ENCODE peak calls at places on chromosomes 5 and 9, in nine cellular contexts. E is H1, N is Peyer's patch, X is lower lobe of right lung, H is left lung, J is A549, Q is transverse colon, T is GM23338, M is endothelial cell of umbilical vein. S is an unnamed sample.

GRCh38 chr9:75907329-75907728 is 16.9 kb downstream of the PCSK5 start:
- DNase-seq in E (no peak), N (no peak), X (no peak), H (no peak), J (no peak), Q (no peak), T (no peak), M (peak), S (no peak)

GRCh38 chr5:77900691-77901090 is 124.6 kb upstream of the TBCA start:
- DNase-seq in E (no peak), N (no peak), X (no peak), H (no peak), J (no peak), Q (no peak), T (no peak), M (no peak), S (no peak)

GRCh38 chr9:117464941-117465616 is 50.2 kb upstream of the ASTN2 start:
- DNase-seq in E (no peak), N (no peak), X (no peak), H (no peak), J (no peak), Q (no peak), T (no peak), M (no peak), S (no peak)

GRCh38 chr9:72315089-72315509 is 49.9 kb downstream of the ZFAND5 start:
- DNase-seq in E (no peak), N (no peak), X (peak), H (peak), J (peak), Q (peak), T (no peak), M (peak), S (peak)

GRCh38 chr5:138538943-138539627 is 4.0 kb downstream of the ETF1 start:
- DNase-seq in E (no peak), N (no peak), X (no peak), H (no peak), J (no peak), Q (no peak), T (no peak), M (no peak), S (no peak)

GRCh38 chr5:141914154-141914743 is 9.4 kb upstream of the DELE1 start:
- DNase-seq in E (peak), N (peak), X (peak), H (peak), J (no peak), Q (peak), T (peak), M (peak), S (no peak)

GRCh38 chr5:80959768-80960442 is at the start of gene RASGRF2:
- DNase-seq in E (peak), N (peak), X (no peak), H (no peak), J (no peak), Q (peak), T (peak), M (peak), S (no peak)

GRCh38 chr9:104586496-104587180 is 12.6 kb downstream of the OR13C5 start:
- DNase-seq in E (no peak), N (no peak), X (no peak), H (no peak), J (no peak), Q (no peak), T (no peak), M (no peak), S (no peak)

GRCh38 chr9:33233659-33234335 is 6.2 kb upstream of the SPINK4 start:
- DNase-seq in E (no peak), N (no peak), X (peak), H (peak), J (peak), Q (peak), T (no peak), M (peak), S (no peak)

GRCh38 chr9:89422151-89422918 is 75.6 kb downstream of the SEMA4D start:
- DNase-seq in E (no peak), N (no peak), X (peak), H (no peak), J (no peak), Q (no peak), T (no peak), M (no peak), S (no peak)

GRCh38 chr9:121305269-121305994 is 37.5 kb downstream of the GSN start:
- DNase-seq in E (no peak), N (no peak), X (no peak), H (peak), J (no peak), Q (peak), T (no peak), M (no peak), S (no peak)

GRCh38 chr9:114289106-114289505 is 33.8 kb upstream of the ORM1 start:
- DNase-seq in E (peak), N (no peak), X (peak), H (peak), J (no peak), Q (peak), T (no peak), M (no peak), S (peak)

GRCh38 chr9:120974921-120975320 is 48.3 kb upstream of the TRAF1 start:
- DNase-seq in E (no peak), N (no peak), X (no peak), H (no peak), J (no peak), Q (no peak), T (no peak), M (no peak), S (no peak)

GRCh38 chr5:176881021-176881749 is 18.0 kb downstream of the HK3 start:
- DNase-seq in E (no peak), N (no peak), X (peak), H (no peak), J (no peak), Q (no peak), T (no peak), M (no peak), S (no peak)

GRCh38 chr9:1709347-1709746 is 305.8 kb upstream of the SMARCA2 start:
- DNase-seq in E (no peak), N (no peak), X (no peak), H (no peak), J (no peak), Q (no peak), T (peak), M (no peak), S (no peak)

GRCh38 chr5:98774192-98775046 is 956 bp downstream of the RGMB start:
- DNase-seq in E (peak), N (peak), X (peak), H (peak), J (peak), Q (peak), T (peak), M (peak), S (peak)

GRCh38 chr5:123367739-123368138 is 55.5 kb downstream of the CEP120 start:
- DNase-seq in E (no peak), N (no peak), X (no peak), H (no peak), J (no peak), Q (no peak), T (peak), M (peak), S (no peak)

GRCh38 chr5:104418056-104418455 is 855.5 kb upstream of the NUDT12 start:
- DNase-seq in E (no peak), N (no peak), X (no peak), H (no peak), J (no peak), Q (no peak), T (no peak), M (no peak), S (no peak)

GRCh38 chr5:71651554-71651953 is 64.4 kb downstream of the MCCC2 start:
- DNase-seq in E (no peak), N (no peak), X (no peak), H (no peak), J (no peak), Q (no peak), T (no peak), M (no peak), S (no peak)

GRCh38 chr5:41356746-41357145 is 143.4 kb upstream of the C6 start:
- DNase-seq in E (no peak), N (no peak), X (no peak), H (no peak), J (no peak), Q (no peak), T (no peak), M (no peak), S (no peak)

GRCh38 chr9:17402309-17402708 is 176.6 kb upstream of the SH3GL2 start:
- DNase-seq in E (no peak), N (no peak), X (no peak), H (no peak), J (no peak), Q (no peak), T (peak), M (peak), S (no peak)

GRCh38 chr9:37382161-37382981 is 40.1 kb upstream of the GRHPR start:
- DNase-seq in E (no peak), N (no peak), X (no peak), H (no peak), J (no peak), Q (no peak), T (no peak), M (no peak), S (no peak)

GRCh38 chr9:103037508-103038477 is 42.7 kb downstream of the CYLC2 start:
- DNase-seq in E (no peak), N (no peak), X (no peak), H (no peak), J (no peak), Q (no peak), T (no peak), M (no peak), S (no peak)

GRCh38 chr9:134004131-134004873 is 12.2 kb upstream of the VAV2 start:
- DNase-seq in E (no peak), N (no peak), X (no peak), H (no peak), J (no peak), Q (no peak), T (no peak), M (no peak), S (no peak)

GRCh38 chr5:145856285-145856818 is 16.5 kb downstream of the GRXCR2 start:
- DNase-seq in E (peak), N (no peak), X (peak), H (peak), J (no peak), Q (peak), T (peak), M (peak), S (no peak)

GRCh38 chr9:135504262-135505229 is 4.1 kb downstream of the MRPS2 start:
- DNase-seq in E (peak), N (peak), X (peak), H (no peak), J (peak), Q (peak), T (peak), M (peak), S (no peak)

GRCh38 chr5:31531888-31532710 is at the start of the genes C5orf22 and DROSHA:
- DNase-seq in E (peak), N (peak), X (peak), H (peak), J (peak), Q (peak), T (peak), M (peak), S (peak)

GRCh38 chr5:31534527-31535046 is 2.5 kb downstream of the C5orf22 start:
- DNase-seq in E (no peak), N (no peak), X (no peak), H (no peak), J (no peak), Q (no peak), T (no peak), M (no peak), S (no peak)

GRCh38 chr5:31531543-31531887 is 378 bp downstream of the DROSHA start:
- DNase-seq in E (no peak), N (peak), X (peak), H (no peak), J (peak), Q (peak), T (no peak), M (peak), S (no peak)

DNA sequence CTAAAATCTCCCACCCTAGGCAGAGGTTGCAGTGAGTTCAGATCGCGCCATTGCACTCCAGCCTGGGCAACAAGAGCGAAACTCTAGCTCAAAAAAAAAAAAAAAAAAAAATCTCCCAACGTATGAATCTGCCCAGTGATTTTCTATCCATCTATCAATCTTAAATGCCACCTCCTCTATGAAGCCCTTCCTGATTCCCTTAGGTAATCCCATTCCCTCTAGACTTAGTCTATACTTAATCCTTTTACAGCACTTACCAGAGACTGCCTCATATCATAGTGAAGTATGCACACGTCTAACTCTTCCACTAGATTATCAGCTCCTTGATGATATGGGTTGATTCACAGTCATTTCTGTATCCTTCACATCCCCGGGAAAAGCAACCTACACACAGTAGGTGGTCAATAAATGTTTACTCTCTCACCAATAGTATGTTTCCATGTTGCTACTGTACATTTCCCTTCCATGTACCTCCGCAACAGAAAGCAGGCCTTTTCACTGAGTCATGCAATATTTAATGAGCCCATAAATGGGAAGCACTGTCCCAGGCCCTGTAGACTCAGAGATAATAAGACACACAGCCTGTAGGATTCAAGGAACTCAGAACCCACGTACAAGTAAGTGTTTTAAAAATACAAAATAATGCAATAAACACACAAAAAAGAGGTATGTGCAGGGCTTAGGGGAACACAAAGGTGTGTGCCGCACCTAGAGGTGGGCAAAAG is 1.2 kb downstream of the DROSHA start:
- DNase-seq in E (no peak), N (no peak), X (no peak), H (no peak), J (no peak), Q (no peak), T (no peak), M (no peak), S (no peak)
- H3K4me3 ChIP-seq in E (peak), N (peak), X (peak), H (peak), J (peak), Q (peak), T (peak), M (peak), S (peak)

GRCh38 chr5:171483453-171484177 is 64.2 kb downstream of the FGF18 start:
- DNase-seq in E (no peak), N (no peak), X (no peak), H (peak), J (no peak), Q (peak), T (no peak), M (no peak), S (peak)

GRCh38 chr5:171481791-171482536 is 62.5 kb downstream of the FGF18 start:
- DNase-seq in E (no peak), N (no peak), X (no peak), H (no peak), J (no peak), Q (no peak), T (no peak), M (no peak), S (no peak)

GRCh38 chr5:171485668-171486067 is 66.2 kb downstream of the FGF18 start:
- DNase-seq in E (no peak), N (no peak), X (no peak), H (no peak), J (no peak), Q (no peak), T (peak), M (no peak), S (no peak)

GRCh38 chr5:171479776-171480125 is 60.3 kb downstream of the FGF18 start:
- DNase-seq in E (no peak), N (no peak), X (no peak), H (no peak), J (no peak), Q (no peak), T (no peak), M (no peak), S (no peak)

GRCh38 chr5:171484460-171484899 is 65.0 kb downstream of the FGF18 start:
- DNase-seq in E (peak), N (no peak), X (no peak), H (no peak), J (peak), Q (peak), T (peak), M (peak), S (no peak)
- H3K27ac ChIP-seq in E (no peak), N (no peak), X (no peak), H (no peak), J (no peak), Q (no peak), T (no peak), M (no peak), S (peak)

GRCh38 chr5:143405063-143405746 is 1.7 kb upstream of the NR3C1 start:
- DNase-seq in E (peak), N (peak), X (peak), H (peak), J (peak), Q (peak), T (peak), M (peak), S (peak)
- TF ChIP-seq CTCF in E (no peak), N (peak), X (no peak), H (no peak), J (peak), Q (no peak), T (no peak), M (no peak), S (no peak)

DNA sequence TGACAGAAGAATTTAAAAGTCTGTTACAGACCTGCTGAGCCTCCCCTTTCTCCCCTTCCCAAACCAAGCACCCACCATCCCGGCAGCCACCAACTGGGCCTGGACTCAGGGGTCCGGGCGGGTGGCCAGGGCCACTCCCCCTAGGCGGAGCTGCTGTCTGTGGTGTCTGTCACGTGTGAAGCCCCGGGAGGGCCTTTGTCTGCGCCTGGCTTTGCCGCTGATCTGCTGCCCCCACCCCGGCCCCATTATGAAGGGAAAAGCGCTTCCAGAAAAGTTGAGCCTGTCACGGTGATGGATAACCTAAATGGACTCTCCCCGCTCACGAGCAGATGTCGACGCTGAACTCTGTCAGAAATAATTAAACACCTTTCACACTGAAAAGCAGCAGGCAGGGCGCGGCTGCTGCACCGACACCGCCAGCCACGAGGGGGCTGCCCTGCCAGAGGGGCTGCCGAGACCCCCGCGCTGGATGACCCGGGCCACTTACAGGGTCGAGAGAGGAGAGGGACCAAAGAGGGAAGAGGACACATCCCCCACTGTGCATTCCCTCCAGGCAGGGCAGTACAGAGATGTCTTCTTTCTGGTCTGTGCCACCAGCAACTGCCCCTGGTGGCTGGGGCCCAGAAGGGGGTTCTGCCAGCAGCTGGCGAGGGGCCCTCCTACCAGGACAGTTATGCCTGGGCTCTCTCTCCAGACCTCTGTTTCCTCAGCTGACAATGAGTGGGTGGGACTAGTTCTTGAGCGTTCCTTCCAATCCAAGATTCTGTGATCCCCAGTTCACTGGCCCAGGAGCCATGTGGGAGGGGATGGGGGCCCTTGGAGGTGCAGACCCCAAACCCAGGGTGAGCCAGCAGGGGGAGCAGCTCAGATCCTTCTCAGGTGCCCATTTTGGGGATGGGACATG is 36.0 kb upstream of the BARHL1 start:
- DNase-seq in E (peak), N (no peak), X (no peak), H (no peak), J (peak), Q (no peak), T (peak), M (peak), S (no peak)
- H3K4me3 ChIP-seq in E (peak), N (no peak), X (no peak), H (no peak), J (peak), Q (no peak), T (peak), M (peak), S (peak)

GRCh38 chr5:69129413-69129812 is 35.6 kb downstream of the SLC30A5 start:
- DNase-seq in E (no peak), N (no peak), X (no peak), H (no peak), J (peak), Q (no peak), T (no peak), M (no peak), S (no peak)
- H3K27ac ChIP-seq in E (no peak), N (no peak), X (no peak), H (no peak), J (peak), Q (no peak), T (no peak), M (no peak), S (no peak)

DNA sequence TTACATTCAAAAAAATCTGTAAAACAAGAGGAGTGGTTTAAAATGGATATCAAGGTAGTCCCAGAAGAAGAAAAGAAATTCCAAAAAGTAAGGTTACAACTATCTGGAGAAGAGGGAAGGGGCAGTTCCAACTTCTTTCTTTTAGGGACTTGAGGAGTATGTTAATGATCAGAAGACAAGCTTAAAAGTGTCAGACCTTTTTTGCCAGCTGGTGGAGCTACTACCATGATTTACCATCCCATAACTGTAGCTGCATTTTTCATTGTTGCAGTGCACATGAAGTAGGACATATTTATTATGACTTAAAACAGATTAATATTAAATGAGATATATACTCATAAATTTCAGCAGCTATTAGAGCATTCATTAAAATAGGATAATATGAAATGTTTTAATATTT is 158.5 kb upstream of the RGS7BP start:
- DNase-seq in E (no peak), N (no peak), X (no peak), H (no peak), J (no peak), Q (no peak), T (peak), M (peak), S (no peak)
- TF ChIP-seq CTCF in E (no peak), N (no peak), X (no peak), H (no peak), J (no peak), Q (no peak), T (peak), M (no peak), S (no peak)

DNA sequence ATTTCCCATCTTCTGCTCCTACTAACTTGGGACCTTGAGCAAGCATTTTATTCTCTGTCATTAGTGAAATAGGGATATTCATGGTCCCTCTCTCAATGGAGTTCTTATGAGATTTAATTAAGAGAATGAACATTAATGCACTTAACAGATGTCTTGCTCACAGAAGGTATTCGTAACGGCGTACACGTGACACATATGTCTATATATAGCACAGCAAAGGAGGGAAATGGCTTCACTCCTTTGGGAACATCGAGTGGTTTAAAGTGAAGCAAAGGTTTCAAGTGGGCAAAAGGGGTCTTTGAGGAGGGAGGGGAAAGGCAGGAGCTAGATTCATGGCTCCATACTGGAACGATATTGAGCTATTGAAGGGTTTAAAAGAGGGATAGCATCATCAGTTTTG is 24.6 kb downstream of the KDM4C start:
- DNase-seq in E (no peak), N (no peak), X (no peak), H (no peak), J (no peak), Q (no peak), T (no peak), M (no peak), S (no peak)
- H3K4me3 ChIP-seq in E (no peak), N (no peak), X (no peak), H (no peak), J (no peak), Q (no peak), T (no peak), M (no peak), S (no peak)

S was measured in coronary artery.